ENCODE peak calls at places on chromosome 18, in nine cellular contexts. One of them, this sample, is unnamed.

GRCh38 chr18:42545825-42546224 is 569.7 kb downstream of the RIT2 start:
- DNase-seq in foreskin fibroblast: peak
- DNase-seq in left lung: no peak
- DNase-seq in GM12878: no peak
- DNase-seq in tibial artery: no peak
- DNase-seq in lower lobe of right lung: no peak
- DNase-seq in NB4: peak
- DNase-seq in epithelial cell of proximal tubule: peak
- DNase-seq in tibial nerve: no peak
- DNase-seq in this sample: peak

GRCh38 chr18:23354625-23355024 is 98.5 kb upstream of the RIOK3 start:
- DNase-seq in GM12878: no peak
- DNase-seq in foreskin fibroblast: no peak
- DNase-seq in tibial nerve: no peak
- DNase-seq in left lung: no peak
- DNase-seq in lower lobe of right lung: no peak
- DNase-seq in epithelial cell of proximal tubule: no peak
- DNase-seq in tibial artery: no peak
- DNase-seq in NB4: no peak
- DNase-seq in this sample: no peak

GRCh38 chr18:29164993-29165599 is 988.2 kb upstream of the CDH2 start:
- DNase-seq in foreskin fibroblast: peak
- DNase-seq in epithelial cell of proximal tubule: peak
- DNase-seq in GM12878: no peak
- DNase-seq in NB4: no peak
- DNase-seq in lower lobe of right lung: no peak
- DNase-seq in left lung: no peak
- DNase-seq in tibial nerve: no peak
- DNase-seq in tibial artery: no peak
- DNase-seq in this sample: peak

GRCh38 chr18:22674300-22674699 is 256.6 kb upstream of the CTAGE1 start:
- DNase-seq in lower lobe of right lung: no peak
- DNase-seq in epithelial cell of proximal tubule: peak
- DNase-seq in GM12878: no peak
- DNase-seq in left lung: no peak
- DNase-seq in tibial artery: no peak
- DNase-seq in foreskin fibroblast: peak
- DNase-seq in tibial nerve: no peak
- DNase-seq in NB4: peak
- DNase-seq in this sample: peak

GRCh38 chr18:23066504-23067039 is 68.7 kb upstream of the CABLES1 start:
- DNase-seq in lower lobe of right lung: no peak
- DNase-seq in tibial nerve: no peak
- DNase-seq in left lung: no peak
- DNase-seq in epithelial cell of proximal tubule: no peak
- DNase-seq in GM12878: no peak
- DNase-seq in tibial artery: no peak
- DNase-seq in NB4: no peak
- DNase-seq in foreskin fibroblast: no peak
- DNase-seq in this sample: no peak

GRCh38 chr18:27226556-27227075 is 41.5 kb upstream of the CHST9 start:
- DNase-seq in GM12878: no peak
- DNase-seq in foreskin fibroblast: no peak
- DNase-seq in left lung: no peak
- DNase-seq in tibial artery: no peak
- DNase-seq in epithelial cell of proximal tubule: no peak
- DNase-seq in lower lobe of right lung: no peak
- DNase-seq in NB4: no peak
- DNase-seq in tibial nerve: no peak
- DNase-seq in this sample: no peak

GRCh38 chr18:48897531-48897930 is 53.2 kb downstream of the SMAD7 start:
- DNase-seq in epithelial cell of proximal tubule: no peak
- DNase-seq in left lung: no peak
- DNase-seq in tibial artery: no peak
- DNase-seq in NB4: no peak
- DNase-seq in foreskin fibroblast: no peak
- DNase-seq in tibial nerve: no peak
- DNase-seq in GM12878: no peak
- DNase-seq in lower lobe of right lung: no peak
- DNase-seq in this sample: no peak

GRCh38 chr18:24278591-24278990 is 119.0 kb downstream of the OSBPL1A start:
- DNase-seq in tibial nerve: no peak
- DNase-seq in lower lobe of right lung: no peak
- DNase-seq in GM12878: no peak
- DNase-seq in foreskin fibroblast: no peak
- DNase-seq in NB4: no peak
- DNase-seq in left lung: no peak
- DNase-seq in epithelial cell of proximal tubule: no peak
- DNase-seq in tibial artery: no peak
- DNase-seq in this sample: no peak

GRCh38 chr18:77073336-77074093 is 59.1 kb downstream of the MBP start:
- DNase-seq in left lung: no peak
- DNase-seq in foreskin fibroblast: no peak
- DNase-seq in NB4: no peak
- DNase-seq in tibial artery: no peak
- DNase-seq in tibial nerve: no peak
- DNase-seq in lower lobe of right lung: no peak
- DNase-seq in GM12878: no peak
- DNase-seq in epithelial cell of proximal tubule: no peak
- DNase-seq in this sample: no peak

GRCh38 chr18:77223221-77223639 is 26.4 kb upstream of the GALR1 start:
- DNase-seq in tibial nerve: no peak
- DNase-seq in lower lobe of right lung: no peak
- DNase-seq in left lung: no peak
- DNase-seq in epithelial cell of proximal tubule: no peak
- DNase-seq in NB4: no peak
- DNase-seq in GM12878: no peak
- DNase-seq in foreskin fibroblast: no peak
- DNase-seq in tibial artery: no peak
- DNase-seq in this sample: no peak

DNA sequence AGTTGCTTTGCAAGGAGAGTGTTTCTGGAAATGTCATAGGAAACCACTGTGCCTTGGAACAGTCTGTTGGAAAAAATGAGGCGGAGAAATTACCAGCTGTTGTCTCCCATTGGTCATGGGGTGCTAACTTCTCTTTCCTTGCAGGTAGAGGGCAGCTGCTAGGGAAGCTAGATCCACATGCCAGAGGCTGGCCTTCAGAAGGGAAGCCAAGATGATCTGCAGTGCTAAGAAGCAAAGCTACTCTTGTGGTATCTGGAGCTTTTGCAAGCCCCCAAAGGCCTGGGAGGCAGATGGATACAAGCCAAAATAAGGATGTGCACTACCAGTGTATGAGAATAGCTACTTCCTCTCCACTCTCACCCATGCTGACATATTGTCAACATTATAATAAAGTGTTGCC is 34.9 kb upstream of the LAMA1 start:
- DNase-seq in foreskin fibroblast: no peak
- DNase-seq in GM12878: no peak
- DNase-seq in left lung: no peak
- DNase-seq in epithelial cell of proximal tubule: no peak
- DNase-seq in lower lobe of right lung: no peak
- DNase-seq in tibial nerve: no peak
- DNase-seq in NB4: no peak
- DNase-seq in tibial artery: no peak
- DNase-seq in this sample: no peak
- H3K4me3 ChIP-seq in foreskin fibroblast: no peak
- H3K4me3 ChIP-seq in GM12878: no peak
- H3K4me3 ChIP-seq in left lung: no peak
- H3K4me3 ChIP-seq in epithelial cell of proximal tubule: no peak
- H3K4me3 ChIP-seq in lower lobe of right lung: no peak
- H3K4me3 ChIP-seq in tibial nerve: no peak
- H3K4me3 ChIP-seq in NB4: no peak
- H3K4me3 ChIP-seq in tibial artery: no peak
- H3K4me3 ChIP-seq in this sample: no peak

GRCh38 chr18:59660398-59660797 is 36.8 kb downstream of the CCBE1 start:
- DNase-seq in foreskin fibroblast: no peak
- DNase-seq in tibial nerve: no peak
- DNase-seq in NB4: no peak
- DNase-seq in tibial artery: no peak
- DNase-seq in epithelial cell of proximal tubule: no peak
- DNase-seq in left lung: no peak
- DNase-seq in lower lobe of right lung: no peak
- DNase-seq in GM12878: no peak
- DNase-seq in this sample: no peak

GRCh38 chr18:59657012-59657411 is 40.2 kb downstream of the CCBE1 start:
- DNase-seq in GM12878: no peak
- DNase-seq in tibial artery: no peak
- DNase-seq in left lung: no peak
- DNase-seq in NB4: no peak
- DNase-seq in tibial nerve: no peak
- DNase-seq in foreskin fibroblast: no peak
- DNase-seq in epithelial cell of proximal tubule: no peak
- DNase-seq in lower lobe of right lung: no peak
- DNase-seq in this sample: no peak

GRCh38 chr18:59660976-59661743 is 36.1 kb downstream of the CCBE1 start:
- DNase-seq in epithelial cell of proximal tubule: no peak
- DNase-seq in GM12878: no peak
- DNase-seq in foreskin fibroblast: peak
- DNase-seq in lower lobe of right lung: no peak
- DNase-seq in tibial artery: no peak
- DNase-seq in NB4: no peak
- DNase-seq in left lung: no peak
- DNase-seq in tibial nerve: no peak
- DNase-seq in this sample: peak

GRCh38 chr18:59662008-59662701 is 35.1 kb downstream of the CCBE1 start:
- DNase-seq in left lung: no peak
- DNase-seq in foreskin fibroblast: no peak
- DNase-seq in NB4: no peak
- DNase-seq in tibial artery: no peak
- DNase-seq in epithelial cell of proximal tubule: no peak
- DNase-seq in lower lobe of right lung: no peak
- DNase-seq in GM12878: no peak
- DNase-seq in tibial nerve: no peak
- DNase-seq in this sample: no peak

DNA sequence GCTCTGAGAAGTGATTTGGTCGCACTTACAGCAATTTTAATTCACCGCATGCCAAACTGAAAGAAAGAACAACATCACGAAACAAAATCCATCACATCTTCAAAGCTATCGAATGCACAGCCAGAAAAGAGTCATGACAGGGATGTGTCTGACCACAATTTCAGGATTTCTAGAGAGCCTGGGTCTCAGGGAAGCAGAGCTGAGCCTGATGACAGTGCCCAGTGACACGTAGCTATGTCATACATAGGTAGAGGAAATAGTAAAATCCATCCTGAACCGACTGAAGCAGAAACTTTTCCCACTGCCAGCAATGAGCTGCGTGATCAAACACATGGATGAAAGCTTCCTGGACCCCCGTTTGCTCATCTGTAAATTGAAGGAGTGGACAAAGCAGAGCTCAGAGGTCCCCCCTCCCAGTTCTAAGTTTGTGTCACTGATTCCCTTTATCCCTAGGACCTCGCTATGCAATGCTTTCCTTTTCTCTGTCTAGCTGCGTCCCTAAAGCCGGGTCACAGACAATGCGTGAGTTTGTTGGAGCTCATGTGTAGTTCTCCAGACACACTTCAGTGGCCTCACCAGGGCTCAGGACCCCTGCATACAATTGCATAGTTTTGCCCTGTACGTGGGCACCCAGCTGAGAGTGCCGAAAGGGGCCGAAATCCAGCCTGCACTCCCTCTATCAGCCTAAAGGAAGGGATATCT is 37.6 kb downstream of the CCBE1 start:
- DNase-seq in GM12878: no peak
- DNase-seq in tibial artery: no peak
- DNase-seq in tibial nerve: no peak
- DNase-seq in foreskin fibroblast: peak
- DNase-seq in left lung: no peak
- DNase-seq in epithelial cell of proximal tubule: no peak
- DNase-seq in lower lobe of right lung: no peak
- DNase-seq in NB4: no peak
- DNase-seq in this sample: no peak
- H3K4me3 ChIP-seq in GM12878: no peak
- H3K4me3 ChIP-seq in tibial artery: no peak
- H3K4me3 ChIP-seq in tibial nerve: no peak
- H3K4me3 ChIP-seq in foreskin fibroblast: peak
- H3K4me3 ChIP-seq in left lung: no peak
- H3K4me3 ChIP-seq in epithelial cell of proximal tubule: peak
- H3K4me3 ChIP-seq in lower lobe of right lung: peak
- H3K4me3 ChIP-seq in NB4: no peak
- H3K4me3 ChIP-seq in this sample: peak

DNA sequence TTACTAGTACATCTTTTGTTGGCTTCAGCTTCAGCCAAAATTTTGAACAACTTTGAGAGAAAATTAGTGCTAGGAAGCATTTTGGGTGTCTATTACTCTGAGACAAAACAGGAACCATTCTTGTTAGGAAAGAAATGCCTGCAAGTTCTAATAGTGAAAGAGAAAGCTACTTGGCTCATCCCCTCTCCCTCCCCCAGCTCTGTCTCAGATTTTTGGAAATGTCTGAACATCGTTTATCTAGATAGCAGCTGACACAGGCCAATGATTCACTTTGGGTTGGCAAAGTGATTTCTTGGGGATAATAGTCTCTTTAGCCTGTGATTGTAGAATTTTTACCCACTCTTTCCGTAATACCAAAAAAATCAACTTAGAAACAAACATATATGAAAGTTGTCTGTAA is 42.3 kb upstream of the PTPRM start:
- DNase-seq in lower lobe of right lung: no peak
- DNase-seq in GM12878: no peak
- DNase-seq in NB4: no peak
- DNase-seq in left lung: no peak
- DNase-seq in tibial artery: no peak
- DNase-seq in foreskin fibroblast: no peak
- DNase-seq in epithelial cell of proximal tubule: no peak
- DNase-seq in tibial nerve: no peak
- DNase-seq in this sample: no peak
- H3K4me3 ChIP-seq in lower lobe of right lung: no peak
- H3K4me3 ChIP-seq in GM12878: no peak
- H3K4me3 ChIP-seq in NB4: no peak
- H3K4me3 ChIP-seq in left lung: no peak
- H3K4me3 ChIP-seq in tibial artery: no peak
- H3K4me3 ChIP-seq in foreskin fibroblast: no peak
- H3K4me3 ChIP-seq in epithelial cell of proximal tubule: no peak
- H3K4me3 ChIP-seq in tibial nerve: no peak
- H3K4me3 ChIP-seq in this sample: no peak

DNA sequence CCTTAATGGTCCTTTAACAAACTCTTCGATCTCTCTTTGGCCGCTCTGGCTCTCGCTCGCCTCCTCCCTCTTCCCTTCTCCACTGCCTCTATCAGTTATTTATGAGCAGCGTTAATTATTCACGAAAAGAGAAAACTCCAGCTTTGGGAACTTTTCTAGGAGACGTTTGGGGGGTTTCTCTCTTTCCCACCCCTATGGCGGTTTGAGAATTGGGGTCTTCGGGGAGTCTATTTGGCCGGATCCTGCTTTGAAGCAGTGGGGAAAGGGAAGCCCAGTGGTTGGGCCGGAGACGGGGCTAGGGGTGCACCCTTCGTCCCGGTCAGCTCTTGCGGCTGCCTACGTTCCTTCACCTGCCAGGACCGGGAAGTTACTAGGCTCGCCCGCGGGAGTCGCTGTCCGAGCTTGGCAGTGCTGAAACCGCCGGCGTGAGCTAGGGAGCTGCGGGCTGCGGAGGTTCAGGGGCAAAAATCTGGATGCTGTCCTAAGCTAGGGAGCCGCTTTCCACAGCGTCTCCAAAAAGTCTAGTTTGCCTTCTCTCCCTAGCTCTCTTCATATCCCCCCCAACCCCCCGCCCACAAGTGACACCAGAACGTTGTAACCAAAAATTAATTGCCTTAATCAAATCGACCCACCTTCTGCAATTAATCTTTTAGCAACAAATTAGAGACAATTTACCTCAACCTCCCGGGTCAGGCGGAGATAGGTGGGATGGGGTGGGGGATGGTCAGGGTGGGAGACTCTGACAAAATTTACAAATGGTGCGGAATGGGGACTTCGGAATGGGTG is 8.9 kb upstream of the SKOR2 start:
- DNase-seq in left lung: peak
- DNase-seq in lower lobe of right lung: peak
- DNase-seq in tibial nerve: no peak
- DNase-seq in foreskin fibroblast: no peak
- DNase-seq in epithelial cell of proximal tubule: no peak
- DNase-seq in NB4: peak
- DNase-seq in GM12878: no peak
- DNase-seq in tibial artery: no peak
- DNase-seq in this sample: no peak
- H3K4me3 ChIP-seq in left lung: no peak
- H3K4me3 ChIP-seq in lower lobe of right lung: no peak
- H3K4me3 ChIP-seq in tibial nerve: no peak
- H3K4me3 ChIP-seq in foreskin fibroblast: no peak
- H3K4me3 ChIP-seq in epithelial cell of proximal tubule: no peak
- H3K4me3 ChIP-seq in NB4: no peak
- H3K4me3 ChIP-seq in GM12878: no peak
- H3K4me3 ChIP-seq in tibial artery: no peak
- H3K4me3 ChIP-seq in this sample: no peak

This sample was measured in skeletal muscle cell.